ENCODE peak calls at places on chromosome 10, in eight cellular contexts. X is cerebellum; H is cardiac muscle cell; L is CD8-positive, alpha-beta T cell; S is germinal center; Y is stimulated activated CD4-positive, alpha-beta T cell treated with anti-CD3 and anti-CD28 coated beads, Interleukin-1b, Interleukin-23, amount 100 ng/mL, for 48 hours; M is ovary; D is hippocampal formation. J is an unnamed sample.

GRCh38 chr10:71695502-71696476 is 23.8 kb downstream of the C10orf105 start:
- DNase-seq in S (no peak), Y (no peak), H (no peak), M (no peak), X (no peak), D (no peak), L (no peak), J (no peak)

GRCh38 chr10:12235116-12235694 is 39.2 kb downstream of the CDC123 start:
- DNase-seq in H (no peak), Y (no peak), S (no peak), M (no peak), D (no peak), L (no peak), X (no peak), J (no peak)

GRCh38 chr10:106499448-106499847 is 665.1 kb downstream of the SORCS1 start:
- DNase-seq in S (no peak), H (no peak), L (no peak), Y (no peak), M (no peak), X (no peak), D (no peak), J (no peak)

GRCh38 chr10:103276941-103277712 is at the start of gene INA:
- DNase-seq in L (no peak), H (peak), X (peak), M (no peak), D (no peak), Y (peak), S (peak), J (no peak)

GRCh38 chr10:44306147-44306710 is 78.7 kb downstream of the CXCL12 start:
- DNase-seq in H (peak), M (no peak), D (no peak), Y (no peak), S (no peak), L (no peak), X (no peak), J (peak)

GRCh38 chr10:69405221-69405620 is 11.5 kb downstream of the TACR2 start:
- DNase-seq in S (no peak), D (no peak), L (no peak), M (no peak), H (peak), Y (no peak), X (no peak), J (no peak)

GRCh38 chr10:28077889-28078288 is 79.0 kb upstream of the ODAD2 start:
- DNase-seq in X (no peak), D (no peak), H (no peak), L (no peak), S (no peak), Y (no peak), M (no peak), J (no peak)

GRCh38 chr10:21270976-21271375 is 254.5 kb downstream of the SKIDA1 start:
- DNase-seq in Y (no peak), M (no peak), S (no peak), H (no peak), D (no peak), X (no peak), L (no peak), J (no peak)

GRCh38 chr10:6039711-6040110 is 22.5 kb downstream of the IL2RA start:
- DNase-seq in L (no peak), H (no peak), M (no peak), Y (no peak), X (no peak), S (no peak), D (no peak), J (no peak)